ENCODE peak calls at places on chromosomes 4 and X, in ten cellular contexts. T is omental fat pad, J is transverse colon, V is cardiac fibroblast, X is A549, E is uterus, O is right atrium auricular region, Q is psoas muscle, S is brain microvascular endothelial cell, K is HFFc6. C is an unnamed sample.

GRCh38 chr4:82515705-82516104 is 46.1 kb downstream of the TMEM150C start:
- DNase-seq in J (no peak), S (peak; percentile 86), V (peak; percentile 83), T (no peak), X (no peak), K (peak; percentile 45), O (peak; percentile 73), Q (no peak), E (no peak), C (no peak)

GRCh38 chr4:824461-825062 is 1.4 kb downstream of the CPLX1 start:
- DNase-seq in S (no peak), K (no peak), J (no peak), Q (no peak), V (no peak), E (no peak), O (no peak), X (no peak), T (no peak), C (no peak)

GRCh38 chr4:25308761-25309160 is 3.8 kb upstream of the ZCCHC4 start:
- DNase-seq in V (peak; percentile 46), E (no peak), X (no peak), J (no peak), Q (no peak), S (peak; percentile 34), O (no peak), K (no peak), T (no peak), C (no peak)

GRCh38 chr4:89765966-89766365 is 71.0 kb downstream of the SNCA start:
- DNase-seq in O (no peak), Q (no peak), K (peak; percentile 62), E (peak; percentile 22), S (peak; percentile 67), V (peak; percentile 49), T (no peak), X (no peak), J (no peak), C (no peak)

GRCh38 chrX:147803948-147804347 is 107.8 kb upstream of the FMR1 start:
- DNase-seq in K (no peak), V (peak; percentile 1), X (peak; percentile 0), O (no peak), T (no peak), S (no peak), J (no peak), Q (no peak), E (no peak), C (peak; percentile 30)

GRCh38 chr4:140094701-140095420 is 59.1 kb downstream of the MAML3 start:
- DNase-seq in V (no peak), K (no peak), X (no peak), J (peak; percentile 61), S (no peak), T (no peak), Q (peak; percentile 61), E (peak; percentile 35), O (peak; percentile 72), C (no peak)

GRCh38 chr4:35250771-35251170 is 993.5 kb downstream of the ARAP2 start:
- DNase-seq in Q (no peak), T (no peak), K (no peak), E (no peak), S (no peak), X (no peak), V (peak; percentile 1), O (no peak), J (no peak), C (no peak)

GRCh38 chrX:63506320-63506719 is 155.2 kb upstream of the SPIN4 start:
- DNase-seq in K (peak; percentile 26), E (no peak), O (no peak), Q (no peak), V (peak; percentile 67), J (no peak), X (no peak), S (no peak), T (no peak), C (peak; percentile 6)

DNA sequence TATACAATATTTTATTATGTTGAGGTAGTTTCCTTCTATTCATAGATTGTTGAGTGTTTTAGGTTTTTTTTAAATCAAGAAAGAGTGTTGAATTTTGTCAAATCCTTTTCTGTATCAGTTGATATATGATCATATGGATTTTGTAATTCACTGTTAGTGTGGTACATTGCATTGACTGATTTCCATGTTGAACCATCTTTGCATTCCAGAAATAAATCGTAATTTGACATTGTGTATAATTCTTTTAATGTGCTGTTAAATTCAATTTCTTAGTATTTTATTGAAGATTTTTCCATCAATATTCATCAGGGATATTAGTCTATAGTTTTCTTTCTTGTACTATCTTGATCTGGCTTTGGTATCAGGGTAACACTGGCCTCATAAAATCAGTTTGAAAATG is 103.8 kb downstream of the LRBA start:
- DNase-seq in X (no peak), E (no peak), J (no peak), O (no peak), V (no peak), T (no peak), Q (no peak), S (no peak), K (no peak), C (no peak)
- TF ChIP-seq CTCF in X (no peak), E (no peak), J (no peak), O (no peak), V (no peak), T (no peak), Q (no peak), S (no peak), K (no peak), C (no peak)

GRCh38 chr4:83548151-83548905 is 12.4 kb downstream of the GPAT3 start:
- DNase-seq in V (peak; percentile 97), K (peak; percentile 94), E (peak; percentile 17), O (peak; percentile 81), Q (peak; percentile 73), J (peak; percentile 86), S (peak; percentile 93), T (peak; percentile 23), X (peak; percentile 86), C (peak; percentile 43)

GRCh38 chr4:83542225-83542624 is 6.3 kb downstream of the GPAT3 start:
- DNase-seq in V (no peak), S (no peak), X (no peak), T (no peak), E (no peak), O (no peak), Q (no peak), J (no peak), K (no peak), C (no peak)

GRCh38 chr4:83552085-83552484 is 16.2 kb downstream of the GPAT3 start:
- DNase-seq in E (no peak), Q (no peak), X (no peak), K (peak; percentile 80), J (no peak), T (no peak), S (no peak), V (peak; percentile 77), O (no peak), C (no peak)

GRCh38 chr4:83546796-83547195 is 10.9 kb downstream of the GPAT3 start:
- DNase-seq in T (no peak), S (no peak), V (peak; percentile 15), J (no peak), E (no peak), K (no peak), Q (no peak), X (no peak), O (no peak), C (no peak)
- TF ChIP-seq CTCF in T (no peak), S (no peak), V (no peak), J (no peak), E (no peak), K (no peak), Q (no peak), X (no peak), O (no peak), C (no peak)

GRCh38 chrX:108000751-108001150 is 18.6 kb upstream of the TEX13B start:
- DNase-seq in J (no peak), V (peak; percentile 31), T (no peak), X (no peak), S (no peak), Q (peak; percentile 21), E (no peak), O (no peak), K (no peak), C (no peak)

GRCh38 chrX:107996124-107996523 is 14.0 kb upstream of the TEX13B start:
- DNase-seq in O (no peak), S (no peak), V (no peak), X (no peak), Q (no peak), E (no peak), T (no peak), J (no peak), K (no peak), C (no peak)

DNA sequence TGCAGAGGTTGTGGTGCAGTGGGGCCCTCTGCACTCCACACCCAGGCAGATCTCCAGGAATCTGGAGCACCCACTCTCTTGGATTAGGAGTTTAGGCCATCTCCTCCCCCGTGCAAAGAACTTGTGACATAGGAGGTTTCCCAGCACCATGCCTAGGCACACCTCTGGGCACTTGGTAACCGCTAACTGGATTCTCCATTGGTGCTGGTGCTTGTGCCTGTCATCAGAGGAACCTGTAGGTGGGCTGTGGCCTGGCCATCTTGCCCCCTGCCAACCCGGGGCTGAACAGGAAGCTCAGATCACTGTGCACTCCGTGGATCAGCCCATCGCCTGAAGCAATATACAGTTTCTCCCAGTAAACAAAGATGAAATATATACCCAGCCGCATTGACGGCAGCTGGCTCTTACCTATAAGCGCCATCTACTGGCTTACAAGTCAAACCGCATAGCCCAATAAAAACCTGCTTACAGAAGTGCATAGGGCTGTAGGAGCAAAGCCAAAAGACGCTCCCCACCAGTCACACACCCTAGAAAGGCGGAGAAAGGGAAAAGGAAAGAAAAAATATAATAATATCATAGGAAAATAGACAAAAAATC is 19.1 kb upstream of the TEX13B start:
- DNase-seq in E (no peak), K (peak; percentile 53), V (peak; percentile 67), O (no peak), Q (no peak), X (peak; percentile 28), J (no peak), T (no peak), S (peak; percentile 16), C (no peak)
- TF ChIP-seq CTCF in E (no peak), K (peak; percentile 70), V (peak; percentile 60), O (peak; percentile 40), Q (peak; percentile 48), X (peak; percentile 46), J (peak; percentile 16), T (no peak), S (peak; percentile 75), C (peak; percentile 54)

GRCh38 chr4:159212675-159213297 is 109.9 kb downstream of the RAPGEF2 start:
- DNase-seq in K (no peak), O (no peak), V (no peak), T (no peak), E (no peak), X (no peak), J (no peak), Q (no peak), S (no peak), C (no peak)

GRCh38 chr4:159206427-159206871 is 103.6 kb downstream of the RAPGEF2 start:
- DNase-seq in K (peak; percentile 18), E (no peak), Q (no peak), T (no peak), X (no peak), O (no peak), S (no peak), V (peak; percentile 56), J (no peak), C (peak; percentile 48)

GRCh38 chr4:159205462-159205861 is 102.6 kb downstream of the RAPGEF2 start:
- DNase-seq in O (no peak), J (no peak), X (no peak), T (no peak), V (no peak), Q (no peak), K (no peak), S (no peak), E (no peak), C (no peak)

GRCh38 chr4:159210975-159211374 is 108.1 kb downstream of the RAPGEF2 start:
- DNase-seq in V (no peak), O (no peak), J (no peak), E (no peak), K (no peak), T (no peak), Q (no peak), X (no peak), S (no peak), C (no peak)

GRCh38 chr4:159209249-159209648 is 106.4 kb downstream of the RAPGEF2 start:
- DNase-seq in X (no peak), O (no peak), Q (no peak), K (no peak), S (no peak), E (no peak), V (no peak), J (no peak), T (no peak), C (no peak)
- TF ChIP-seq CTCF in X (no peak), O (no peak), Q (no peak), K (no peak), S (no peak), E (no peak), V (no peak), J (no peak), T (no peak), C (no peak)